ENCODE peak calls at places on chromosome 5, in eight cellular contexts. One of them, this sample, is unnamed.

GRCh38 chr5:125219710-125220109 is 473.3 kb upstream of the ZNF608 start:
- DNase-seq in left lung: no peak
- DNase-seq in natural killer cell: no peak
- DNase-seq in activated T-helper 1 cell treated with anti-CD3 and anti-CD28 coated beads, Interleukin-2, amount 50 U/mL, for 16 hours: no peak
- DNase-seq in stimulated activated CD8-positive, alpha-beta memory T cell treated with anti-CD3 and anti-CD28 coated beads, Interleukin-2, amount 100 ng/mL, for 48 hours: no peak
- DNase-seq in EL: no peak
- DNase-seq in stimulated activated naive CD8-positive, alpha-beta T cell treated with anti-CD3 and anti-CD28 coated beads, Interleukin-15, Interleukin-2, amounts not matched to agents 100 U/mL and 50 U/mL, for 24 hours: no peak
- DNase-seq in activated gamma-delta T cell treated with Interleukin-2 at 50 U/mL for 16 hours: no peak
- DNase-seq in this sample: no peak

GRCh38 chr5:10635257-10635860 is 71.5 kb downstream of the ANKRD33B start:
- DNase-seq in left lung: peak; percentile 56
- DNase-seq in natural killer cell: no peak
- DNase-seq in activated T-helper 1 cell treated with anti-CD3 and anti-CD28 coated beads, Interleukin-2, amount 50 U/mL, for 16 hours: no peak
- DNase-seq in stimulated activated CD8-positive, alpha-beta memory T cell treated with anti-CD3 and anti-CD28 coated beads, Interleukin-2, amount 100 ng/mL, for 48 hours: peak; percentile 56
- DNase-seq in EL: peak; percentile 84
- DNase-seq in stimulated activated naive CD8-positive, alpha-beta T cell treated with anti-CD3 and anti-CD28 coated beads, Interleukin-15, Interleukin-2, amounts not matched to agents 100 U/mL and 50 U/mL, for 24 hours: peak; percentile 81
- DNase-seq in activated gamma-delta T cell treated with Interleukin-2 at 50 U/mL for 16 hours: no peak
- DNase-seq in this sample: peak; percentile 61

GRCh38 chr5:88480245-88480644 is 211.6 kb upstream of the TMEM161B start:
- DNase-seq in left lung: no peak
- DNase-seq in natural killer cell: no peak
- DNase-seq in activated T-helper 1 cell treated with anti-CD3 and anti-CD28 coated beads, Interleukin-2, amount 50 U/mL, for 16 hours: no peak
- DNase-seq in stimulated activated CD8-positive, alpha-beta memory T cell treated with anti-CD3 and anti-CD28 coated beads, Interleukin-2, amount 100 ng/mL, for 48 hours: no peak
- DNase-seq in EL: no peak
- DNase-seq in stimulated activated naive CD8-positive, alpha-beta T cell treated with anti-CD3 and anti-CD28 coated beads, Interleukin-15, Interleukin-2, amounts not matched to agents 100 U/mL and 50 U/mL, for 24 hours: no peak
- DNase-seq in activated gamma-delta T cell treated with Interleukin-2 at 50 U/mL for 16 hours: no peak
- DNase-seq in this sample: no peak

GRCh38 chr5:160427607-160428006 is 6.0 kb downstream of the PTTG1 start:
- DNase-seq in left lung: no peak
- DNase-seq in natural killer cell: no peak
- DNase-seq in activated T-helper 1 cell treated with anti-CD3 and anti-CD28 coated beads, Interleukin-2, amount 50 U/mL, for 16 hours: no peak
- DNase-seq in stimulated activated CD8-positive, alpha-beta memory T cell treated with anti-CD3 and anti-CD28 coated beads, Interleukin-2, amount 100 ng/mL, for 48 hours: no peak
- DNase-seq in EL: no peak
- DNase-seq in stimulated activated naive CD8-positive, alpha-beta T cell treated with anti-CD3 and anti-CD28 coated beads, Interleukin-15, Interleukin-2, amounts not matched to agents 100 U/mL and 50 U/mL, for 24 hours: no peak
- DNase-seq in activated gamma-delta T cell treated with Interleukin-2 at 50 U/mL for 16 hours: no peak
- DNase-seq in this sample: no peak

GRCh38 chr5:135153661-135154060 is 119.6 kb upstream of the PITX1 start:
- DNase-seq in left lung: no peak
- DNase-seq in natural killer cell: no peak
- DNase-seq in activated T-helper 1 cell treated with anti-CD3 and anti-CD28 coated beads, Interleukin-2, amount 50 U/mL, for 16 hours: no peak
- DNase-seq in stimulated activated CD8-positive, alpha-beta memory T cell treated with anti-CD3 and anti-CD28 coated beads, Interleukin-2, amount 100 ng/mL, for 48 hours: no peak
- DNase-seq in EL: no peak
- DNase-seq in stimulated activated naive CD8-positive, alpha-beta T cell treated with anti-CD3 and anti-CD28 coated beads, Interleukin-15, Interleukin-2, amounts not matched to agents 100 U/mL and 50 U/mL, for 24 hours: no peak
- DNase-seq in activated gamma-delta T cell treated with Interleukin-2 at 50 U/mL for 16 hours: no peak
- DNase-seq in this sample: peak; percentile 51

GRCh38 chr5:101675510-101675909 is 620.6 kb downstream of the SLCO4C1 start:
- DNase-seq in left lung: no peak
- DNase-seq in natural killer cell: no peak
- DNase-seq in activated T-helper 1 cell treated with anti-CD3 and anti-CD28 coated beads, Interleukin-2, amount 50 U/mL, for 16 hours: no peak
- DNase-seq in stimulated activated CD8-positive, alpha-beta memory T cell treated with anti-CD3 and anti-CD28 coated beads, Interleukin-2, amount 100 ng/mL, for 48 hours: no peak
- DNase-seq in EL: no peak
- DNase-seq in stimulated activated naive CD8-positive, alpha-beta T cell treated with anti-CD3 and anti-CD28 coated beads, Interleukin-15, Interleukin-2, amounts not matched to agents 100 U/mL and 50 U/mL, for 24 hours: no peak
- DNase-seq in activated gamma-delta T cell treated with Interleukin-2 at 50 U/mL for 16 hours: no peak
- DNase-seq in this sample: no peak

GRCh38 chr5:72390836-72391235 is 70.7 kb downstream of the PTCD2 start:
- DNase-seq in left lung: no peak
- DNase-seq in natural killer cell: no peak
- DNase-seq in activated T-helper 1 cell treated with anti-CD3 and anti-CD28 coated beads, Interleukin-2, amount 50 U/mL, for 16 hours: no peak
- DNase-seq in stimulated activated CD8-positive, alpha-beta memory T cell treated with anti-CD3 and anti-CD28 coated beads, Interleukin-2, amount 100 ng/mL, for 48 hours: no peak
- DNase-seq in EL: no peak
- DNase-seq in stimulated activated naive CD8-positive, alpha-beta T cell treated with anti-CD3 and anti-CD28 coated beads, Interleukin-15, Interleukin-2, amounts not matched to agents 100 U/mL and 50 U/mL, for 24 hours: no peak
- DNase-seq in activated gamma-delta T cell treated with Interleukin-2 at 50 U/mL for 16 hours: no peak
- DNase-seq in this sample: no peak

GRCh38 chr5:83434929-83435328 is 36.6 kb upstream of the VCAN start:
- DNase-seq in left lung: no peak
- DNase-seq in natural killer cell: no peak
- DNase-seq in activated T-helper 1 cell treated with anti-CD3 and anti-CD28 coated beads, Interleukin-2, amount 50 U/mL, for 16 hours: no peak
- DNase-seq in stimulated activated CD8-positive, alpha-beta memory T cell treated with anti-CD3 and anti-CD28 coated beads, Interleukin-2, amount 100 ng/mL, for 48 hours: no peak
- DNase-seq in EL: no peak
- DNase-seq in stimulated activated naive CD8-positive, alpha-beta T cell treated with anti-CD3 and anti-CD28 coated beads, Interleukin-15, Interleukin-2, amounts not matched to agents 100 U/mL and 50 U/mL, for 24 hours: no peak
- DNase-seq in activated gamma-delta T cell treated with Interleukin-2 at 50 U/mL for 16 hours: no peak
- DNase-seq in this sample: no peak

GRCh38 chr5:57494104-57495098 is 11.8 kb upstream of the ACTBL2 start:
- DNase-seq in left lung: peak; percentile 74
- DNase-seq in natural killer cell: no peak
- DNase-seq in activated T-helper 1 cell treated with anti-CD3 and anti-CD28 coated beads, Interleukin-2, amount 50 U/mL, for 16 hours: peak; percentile 8
- DNase-seq in stimulated activated CD8-positive, alpha-beta memory T cell treated with anti-CD3 and anti-CD28 coated beads, Interleukin-2, amount 100 ng/mL, for 48 hours: peak; percentile 24
- DNase-seq in EL: peak; percentile 98
- DNase-seq in stimulated activated naive CD8-positive, alpha-beta T cell treated with anti-CD3 and anti-CD28 coated beads, Interleukin-15, Interleukin-2, amounts not matched to agents 100 U/mL and 50 U/mL, for 24 hours: peak; percentile 62
- DNase-seq in activated gamma-delta T cell treated with Interleukin-2 at 50 U/mL for 16 hours: no peak
- DNase-seq in this sample: peak; percentile 1

GRCh38 chr5:111984044-111984443 is 227.1 kb upstream of the NREP start:
- DNase-seq in left lung: no peak
- DNase-seq in natural killer cell: no peak
- DNase-seq in activated T-helper 1 cell treated with anti-CD3 and anti-CD28 coated beads, Interleukin-2, amount 50 U/mL, for 16 hours: no peak
- DNase-seq in stimulated activated CD8-positive, alpha-beta memory T cell treated with anti-CD3 and anti-CD28 coated beads, Interleukin-2, amount 100 ng/mL, for 48 hours: no peak
- DNase-seq in EL: peak; percentile 92
- DNase-seq in stimulated activated naive CD8-positive, alpha-beta T cell treated with anti-CD3 and anti-CD28 coated beads, Interleukin-15, Interleukin-2, amounts not matched to agents 100 U/mL and 50 U/mL, for 24 hours: no peak
- DNase-seq in activated gamma-delta T cell treated with Interleukin-2 at 50 U/mL for 16 hours: no peak
- DNase-seq in this sample: no peak

GRCh38 chr5:137181685-137182084 is 317.4 kb downstream of the SPOCK1 start:
- DNase-seq in left lung: no peak
- DNase-seq in natural killer cell: no peak
- DNase-seq in activated T-helper 1 cell treated with anti-CD3 and anti-CD28 coated beads, Interleukin-2, amount 50 U/mL, for 16 hours: no peak
- DNase-seq in stimulated activated CD8-positive, alpha-beta memory T cell treated with anti-CD3 and anti-CD28 coated beads, Interleukin-2, amount 100 ng/mL, for 48 hours: no peak
- DNase-seq in EL: no peak
- DNase-seq in stimulated activated naive CD8-positive, alpha-beta T cell treated with anti-CD3 and anti-CD28 coated beads, Interleukin-15, Interleukin-2, amounts not matched to agents 100 U/mL and 50 U/mL, for 24 hours: no peak
- DNase-seq in activated gamma-delta T cell treated with Interleukin-2 at 50 U/mL for 16 hours: no peak
- DNase-seq in this sample: no peak

GRCh38 chr5:135064235-135064570 is 30.2 kb upstream of the PITX1 start:
- DNase-seq in left lung: no peak
- DNase-seq in natural killer cell: no peak
- DNase-seq in activated T-helper 1 cell treated with anti-CD3 and anti-CD28 coated beads, Interleukin-2, amount 50 U/mL, for 16 hours: no peak
- DNase-seq in stimulated activated CD8-positive, alpha-beta memory T cell treated with anti-CD3 and anti-CD28 coated beads, Interleukin-2, amount 100 ng/mL, for 48 hours: no peak
- DNase-seq in EL: no peak
- DNase-seq in stimulated activated naive CD8-positive, alpha-beta T cell treated with anti-CD3 and anti-CD28 coated beads, Interleukin-15, Interleukin-2, amounts not matched to agents 100 U/mL and 50 U/mL, for 24 hours: no peak
- DNase-seq in activated gamma-delta T cell treated with Interleukin-2 at 50 U/mL for 16 hours: no peak
- DNase-seq in this sample: no peak

GRCh38 chr5:163976691-163977090 is 471.3 kb downstream of the MAT2B start:
- DNase-seq in left lung: no peak
- DNase-seq in natural killer cell: no peak
- DNase-seq in activated T-helper 1 cell treated with anti-CD3 and anti-CD28 coated beads, Interleukin-2, amount 50 U/mL, for 16 hours: no peak
- DNase-seq in stimulated activated CD8-positive, alpha-beta memory T cell treated with anti-CD3 and anti-CD28 coated beads, Interleukin-2, amount 100 ng/mL, for 48 hours: no peak
- DNase-seq in EL: peak; percentile 29
- DNase-seq in stimulated activated naive CD8-positive, alpha-beta T cell treated with anti-CD3 and anti-CD28 coated beads, Interleukin-15, Interleukin-2, amounts not matched to agents 100 U/mL and 50 U/mL, for 24 hours: no peak
- DNase-seq in activated gamma-delta T cell treated with Interleukin-2 at 50 U/mL for 16 hours: no peak
- DNase-seq in this sample: no peak

GRCh38 chr5:157516626-157517325 is 56.8 kb downstream of the NIPAL4 start:
- DNase-seq in left lung: no peak
- DNase-seq in natural killer cell: no peak
- DNase-seq in activated T-helper 1 cell treated with anti-CD3 and anti-CD28 coated beads, Interleukin-2, amount 50 U/mL, for 16 hours: no peak
- DNase-seq in stimulated activated CD8-positive, alpha-beta memory T cell treated with anti-CD3 and anti-CD28 coated beads, Interleukin-2, amount 100 ng/mL, for 48 hours: no peak
- DNase-seq in EL: peak; percentile 95
- DNase-seq in stimulated activated naive CD8-positive, alpha-beta T cell treated with anti-CD3 and anti-CD28 coated beads, Interleukin-15, Interleukin-2, amounts not matched to agents 100 U/mL and 50 U/mL, for 24 hours: no peak
- DNase-seq in activated gamma-delta T cell treated with Interleukin-2 at 50 U/mL for 16 hours: no peak
- DNase-seq in this sample: no peak

GRCh38 chr5:123092696-123093095 is 3.7 kb downstream of the PRDM6 start:
- DNase-seq in left lung: no peak
- DNase-seq in natural killer cell: no peak
- DNase-seq in activated T-helper 1 cell treated with anti-CD3 and anti-CD28 coated beads, Interleukin-2, amount 50 U/mL, for 16 hours: no peak
- DNase-seq in stimulated activated CD8-positive, alpha-beta memory T cell treated with anti-CD3 and anti-CD28 coated beads, Interleukin-2, amount 100 ng/mL, for 48 hours: no peak
- DNase-seq in EL: no peak
- DNase-seq in stimulated activated naive CD8-positive, alpha-beta T cell treated with anti-CD3 and anti-CD28 coated beads, Interleukin-15, Interleukin-2, amounts not matched to agents 100 U/mL and 50 U/mL, for 24 hours: no peak
- DNase-seq in activated gamma-delta T cell treated with Interleukin-2 at 50 U/mL for 16 hours: no peak
- DNase-seq in this sample: no peak

GRCh38 chr5:174624754-174625506 is 99.5 kb upstream of the MSX2 start:
- DNase-seq in left lung: no peak
- DNase-seq in natural killer cell: no peak
- DNase-seq in activated T-helper 1 cell treated with anti-CD3 and anti-CD28 coated beads, Interleukin-2, amount 50 U/mL, for 16 hours: no peak
- DNase-seq in stimulated activated CD8-positive, alpha-beta memory T cell treated with anti-CD3 and anti-CD28 coated beads, Interleukin-2, amount 100 ng/mL, for 48 hours: no peak
- DNase-seq in EL: no peak
- DNase-seq in stimulated activated naive CD8-positive, alpha-beta T cell treated with anti-CD3 and anti-CD28 coated beads, Interleukin-15, Interleukin-2, amounts not matched to agents 100 U/mL and 50 U/mL, for 24 hours: no peak
- DNase-seq in activated gamma-delta T cell treated with Interleukin-2 at 50 U/mL for 16 hours: no peak
- DNase-seq in this sample: no peak